ENCODE peak calls at places on chromosomes 1 and 21, in five cellular contexts. Q, Z, P, K and U are unnamed samples.

GRCh38 chr1:213244664-213245091 is 193.6 kb downstream of the RPS6KC1 start:
- DNase-seq in Q (peak), Z (no peak), P (peak), K (peak), U (no peak)

GRCh38 chr21:31558839-31559367 is 100.6 kb upstream of the SOD1 start:
- DNase-seq in Q (peak), Z (peak), P (peak), K (peak), U (no peak)

GRCh38 chr1:111621050-111621449 is 1.5 kb downstream of the RAP1A start:
- DNase-seq in Q (no peak), Z (no peak), P (peak), K (no peak), U (peak)

GRCh38 chr1:155962599-155963211 is 15.6 kb downstream of the ARHGEF2 start:
- DNase-seq in Q (no peak), Z (no peak), P (no peak), K (no peak), U (no peak)

GRCh38 chr1:162631546-162632233 is 574 bp upstream of the DDR2 start:
- DNase-seq in Q (no peak), Z (no peak), P (no peak), K (peak), U (no peak)

GRCh38 chr1:17201201-17202021 is 3.5 kb upstream of the PADI1 start:
- DNase-seq in Q (peak), Z (peak), P (no peak), K (no peak), U (no peak)

GRCh38 chr21:17602874-17603273 is 9.8 kb downstream of the BTG3 start:
- DNase-seq in Q (no peak), Z (no peak), P (no peak), K (no peak), U (no peak)

GRCh38 chr21:29264721-29265120 is 34.0 kb upstream of the BACH1 start:
- DNase-seq in Q (no peak), Z (no peak), P (no peak), K (no peak), U (no peak)

GRCh38 chr1:88736633-88737248 is 52.7 kb downstream of the PKN2 start:
- DNase-seq in Q (peak), Z (no peak), P (peak), K (peak), U (no peak)

GRCh38 chr1:9069324-9070100 is at the start of gene SLC2A5:
- DNase-seq in Q (no peak), Z (peak), P (peak), K (peak), U (peak)

GRCh38 chr1:56157477-56157876 is 421.9 kb downstream of the PLPP3 start:
- DNase-seq in Q (no peak), Z (no peak), P (no peak), K (no peak), U (no peak)

GRCh38 chr1:244207935-244208244 is 156.8 kb downstream of the ZBTB18 start:
- DNase-seq in Q (no peak), Z (no peak), P (no peak), K (no peak), U (no peak)

GRCh38 chr1:29631361-29631760 is 395.0 kb downstream of the PTPRU start:
- DNase-seq in Q (no peak), Z (no peak), P (no peak), K (no peak), U (no peak)

GRCh38 chr1:227927971-227928741 is 19.6 kb downstream of the WNT9A start:
- DNase-seq in Q (no peak), Z (no peak), P (no peak), K (no peak), U (no peak)

GRCh38 chr1:199780948-199781347 is 246.6 kb upstream of the NR5A2 start:
- DNase-seq in Q (no peak), Z (no peak), P (no peak), K (no peak), U (no peak)